ENCODE peak calls at places on chromosomes 7 and 10, in five cellular contexts. I is trophoblast cell, F is mesendoderm, B is IMR-90, Z is neuronal stem cell. A is an unnamed sample.

GRCh38 chr7:142496545-142496991 is 238.7 kb upstream of the PRSS58 start:
- DNase-seq in I (peak), Z (no peak), B (peak), F (no peak), A (peak)

GRCh38 chr7:105600720-105601550 is 19.6 kb upstream of the EFCAB10 start:
- DNase-seq in I (peak), B (no peak), Z (no peak), F (peak), A (no peak)

GRCh38 chr7:99473315-99473596 is 566 bp downstream of the ZNF789 start:
- DNase-seq in I (peak), Z (peak), B (peak), F (peak), A (peak)

GRCh38 chr7:9939171-9939570 is 1034.5 kb upstream of the PHF14 start:
- DNase-seq in B (no peak), F (no peak), I (no peak), Z (no peak), A (peak)

GRCh38 chr7:149280151-149280550 is 18.2 kb downstream of the ZNF783 start:
- DNase-seq in B (no peak), F (no peak), Z (no peak), I (no peak), A (no peak)

GRCh38 chr10:100229819-100230422 is 525 bp upstream of the CHUK start:
- DNase-seq in I (peak), F (no peak), Z (no peak), B (no peak), A (no peak)

GRCh38 chr10:87930141-87930540 is 66.7 kb downstream of the PTEN start:
- DNase-seq in B (no peak), Z (no peak), I (no peak), F (no peak), A (no peak)

GRCh38 chr10:32577448-32577847 is 131.5 kb downstream of the CCDC7 start:
- DNase-seq in F (peak), Z (no peak), B (peak), I (no peak), A (peak)

DNA sequence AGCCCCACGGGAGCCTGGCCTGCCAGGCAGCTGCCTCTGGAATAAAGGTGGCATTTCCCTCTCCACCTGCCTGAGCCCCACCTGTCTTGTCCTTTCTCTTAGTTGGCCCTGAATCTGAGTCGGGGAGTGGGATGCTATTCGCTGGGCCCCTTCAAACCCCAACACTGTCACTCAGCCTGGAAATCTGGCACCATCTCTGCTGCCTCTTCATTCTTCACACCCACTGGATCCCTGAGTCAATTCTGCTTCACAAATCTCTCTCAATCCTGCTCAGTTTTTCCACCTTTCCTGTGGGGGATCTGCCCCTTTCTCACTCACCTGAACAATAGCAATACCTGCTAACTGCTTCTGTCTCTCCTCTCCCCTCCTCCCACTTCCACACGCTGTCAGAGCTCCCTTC is 10.6 kb downstream of the CRTAC1 start:
- DNase-seq in Z (no peak), B (no peak), F (no peak), I (no peak), A (no peak)
- H3K4me3 ChIP-seq in Z (no peak), B (no peak), F (no peak), I (no peak), A (no peak)

GRCh38 chr10:72322280-72323058 is 32.2 kb downstream of the DNAJB12 start:
- DNase-seq in F (peak), I (peak), Z (no peak), B (no peak), A (peak)
- H3K4ac ChIP-seq in F (peak), I (peak), Z (no peak), B (peak), A (peak)

GRCh38 chr7:27165655-27166474 is 528 bp upstream of the HOXA9 start:
- DNase-seq in Z (no peak), F (no peak), B (no peak), I (no peak), A (peak)

GRCh38 chr7:27166475-27167169 is 1.3 kb upstream of the HOXA9 start:
- DNase-seq in I (no peak), B (no peak), Z (no peak), F (no peak), A (peak)

GRCh38 chr7:27163776-27164380 is 1.5 kb downstream of the HOXA9 start:
- DNase-seq in I (no peak), F (no peak), B (no peak), Z (no peak), A (no peak)

GRCh38 chr7:27164381-27165088 is 802 bp downstream of the HOXA9 start:
- DNase-seq in Z (no peak), B (no peak), I (peak), F (peak), A (peak)

GRCh38 chr7:27165089-27165654 is at the start of gene HOXA9:
- DNase-seq in I (peak), Z (no peak), B (peak), F (no peak), A (peak)
- H3K4me3 ChIP-seq in I (peak), Z (no peak), B (peak), F (no peak), A (peak)

GRCh38 chr10:106338486-106338885 is 826.0 kb downstream of the SORCS1 start:
- DNase-seq in I (no peak), F (peak), Z (no peak), B (peak), A (no peak)

GRCh38 chr10:106336874-106337273 is 827.6 kb downstream of the SORCS1 start:
- DNase-seq in F (no peak), I (no peak), Z (no peak), B (no peak), A (no peak)
- H3K4ac ChIP-seq in F (no peak), I (no peak), Z (no peak), B (no peak), A (no peak)

GRCh38 chr7:130272456-130273080 is 5.9 kb downstream of the CPA2 start:
- DNase-seq in F (no peak), B (no peak), I (peak), Z (no peak), A (peak)
- H3K4me3 ChIP-seq in F (no peak), B (no peak), I (no peak), Z (no peak), A (no peak)